ENCODE peak calls at places on chromosome 1, in eight cellular contexts. R, F, N, Z, K, U, P and E are unnamed samples. For H3K4me1, the result is how much of the 10 kb centered on the place peaks cover.

GRCh38 chr1:177701654-177702353 is 268.1 kb downstream of the SEC16B start:
- DNase-seq in K (no peak), N (no peak), P (no peak), Z (no peak), R (no peak), F (no peak), U (no peak), E (no peak)

GRCh38 chr1:219651993-219652392 is 39.1 kb upstream of the ZC3H11B start:
- DNase-seq in P (no peak), F (no peak), N (no peak), U (no peak), K (no peak), R (no peak), Z (peak), E (no peak)

GRCh38 chr1:15526021-15526489 is 593 bp upstream of the DNAJC16 start:
- DNase-seq in R (no peak), U (no peak), K (peak), P (no peak), F (no peak), Z (no peak), N (no peak), E (no peak)

GRCh38 chr1:183061194-183061593 is 38.0 kb downstream of the LAMC1 start:
- DNase-seq in F (no peak), Z (no peak), P (no peak), R (no peak), K (no peak), N (no peak), U (no peak), E (no peak)

GRCh38 chr1:43437031-43437973 is 16.4 kb downstream of the HYI start:
- DNase-seq in K (no peak), N (no peak), U (no peak), Z (no peak), F (no peak), P (no peak), R (no peak), E (peak)

GRCh38 chr1:51639694-51640093 is 22.8 kb downstream of the OSBPL9 start:
- DNase-seq in F (no peak), R (no peak), U (no peak), Z (no peak), P (no peak), K (no peak), N (no peak), E (no peak)

GRCh38 chr1:114340906-114341698 is 169.9 kb downstream of the TRIM33 start:
- DNase-seq in K (no peak), P (no peak), Z (no peak), N (no peak), F (no peak), U (no peak), R (no peak), E (no peak)

GRCh38 chr1:203556047-203556851 is 62.3 kb downstream of the OPTC start:
- DNase-seq in R (peak), P (no peak), U (no peak), N (peak), Z (peak), F (no peak), K (peak), E (peak)

GRCh38 chr1:181043025-181043880 is 9.5 kb downstream of the MR1 start:
- DNase-seq in F (no peak), R (no peak), K (peak), P (no peak), Z (no peak), N (no peak), U (peak), E (no peak)

GRCh38 chr1:181117648-181118449 is 29.3 kb downstream of the IER5 start:
- DNase-seq in P (peak), U (peak), Z (no peak), R (peak), K (no peak), F (no peak), N (peak), E (peak)

GRCh38 chr1:31793086-31793485 is 22.7 kb downstream of the SPOCD1 start:
- DNase-seq in U (no peak), P (no peak), R (no peak), Z (no peak), F (no peak), K (no peak), N (no peak), E (no peak)

GRCh38 chr1:116420417-116421200 is 47.6 kb downstream of the ATP1A1 start:
- DNase-seq in Z (no peak), N (no peak), R (peak), K (no peak), F (no peak), U (peak), P (no peak), E (no peak)

GRCh38 chr1:155082301-155082940 is 3.8 kb downstream of the EFNA3 start:
- DNase-seq in N (peak), R (no peak), U (no peak), Z (no peak), F (no peak), K (peak), P (no peak), E (peak)

GRCh38 chr1:178537445-178538090 is 24.7 kb downstream of the TEX35 start:
- DNase-seq in F (no peak), K (peak), Z (no peak), N (no peak), U (peak), P (peak), R (no peak), E (no peak)

GRCh38 chr1:15459771-15460719 is 3.5 kb downstream of the CELA2A start:
- DNase-seq in U (no peak), R (no peak), Z (peak), P (no peak), K (no peak), F (no peak), N (no peak), E (no peak)

GRCh38 chr1:193730017-193730416 is 543.6 kb upstream of the B3GALT2 start:
- DNase-seq in U (no peak), P (no peak), Z (peak), K (no peak), R (no peak), N (no peak), F (no peak), E (no peak)

GRCh38 chr1:34918609-34919561 is 10.6 kb downstream of the DLGAP3 start:
- DNase-seq in R (peak), U (no peak), P (no peak), F (no peak), N (peak), Z (no peak), K (no peak), E (peak)

GRCh38 chr1:224054611-224055010 is 59.3 kb upstream of the FBXO28 start:
- DNase-seq in Z (no peak), F (no peak), R (no peak), K (no peak), P (no peak), U (no peak), N (no peak), E (no peak)

GRCh38 chr1:10379676-10380075 is 19.2 kb upstream of the PGD start:
- DNase-seq in K (no peak), U (no peak), P (no peak), N (no peak), Z (no peak), R (no peak), F (no peak), E (no peak)

GRCh38 chr1:30001452-30002039 is 721.8 kb downstream of the MATN1 start:
- DNase-seq in R (peak), U (no peak), N (no peak), P (no peak), K (no peak), F (no peak), Z (no peak), E (peak)

GRCh38 chr1:238658766-238659165 is 727.6 kb upstream of the CHRM3 start:
- DNase-seq in Z (peak), P (no peak), U (peak), F (no peak), K (no peak), N (no peak), R (peak), E (no peak)

GRCh38 chr1:78229344-78229743 is 183.6 kb downstream of the GIPC2 start:
- DNase-seq in U (peak), P (no peak), K (no peak), F (no peak), Z (peak), R (no peak), N (no peak), E (no peak)

GRCh38 chr1:110339427-110340206 is 440 bp downstream of the RBM15 start:
- DNase-seq in N (peak), Z (peak), K (peak), R (peak), F (peak), U (peak), P (no peak), E (peak)

GRCh38 chr1:46820560-46821060 is 21.8 kb downstream of the CYP4B1 start:
- DNase-seq in P (no peak), F (no peak), Z (no peak), R (no peak), N (no peak), U (no peak), K (no peak), E (peak)

GRCh38 chr1:20663969-20664715 is 3.0 kb upstream of the DDOST start:
- DNase-seq in P (no peak), F (no peak), Z (no peak), K (no peak), R (no peak), N (no peak), U (no peak), E (peak)

GRCh38 chr1:71804140-71804539 is 478.2 kb downstream of the NEGR1 start:
- DNase-seq in N (no peak), Z (no peak), R (no peak), F (no peak), K (no peak), P (no peak), U (no peak), E (no peak)

GRCh38 chr1:234955107-234955731 is 173.4 kb downstream of the TOMM20 start:
- DNase-seq in P (no peak), N (no peak), K (peak), R (no peak), U (no peak), Z (peak), F (peak), E (no peak)

GRCh38 chr1:16612332-16613172 is 812 bp downstream of the NBPF1 start:
- DNase-seq in P (no peak), R (peak), K (peak), N (peak), Z (peak), F (peak), U (peak), E (peak)

GRCh38 chr1:66333463-66334232 is 200.3 kb upstream of the SGIP1 start:
- DNase-seq in F (peak), Z (no peak), P (no peak), U (no peak), R (peak), N (no peak), K (no peak), E (peak)

GRCh38 chr1:187491082-187491720 is 662.5 kb downstream of the PLA2G4A start:
- DNase-seq in Z (peak), U (peak), P (no peak), R (no peak), K (no peak), F (peak), N (no peak), E (no peak)

GRCh38 chr1:173255214-173255813 is 48.2 kb upstream of the TNFSF4 start:
- DNase-seq in N (peak), K (peak), U (peak), Z (peak), R (peak), P (peak), F (peak), E (peak)

GRCh38 chr1:90000934-90001676 is 6.2 kb downstream of the ZNF326 start:
- DNase-seq in N (no peak), F (no peak), K (no peak), Z (no peak), U (no peak), P (no peak), R (peak), E (no peak)

GRCh38 chr1:88194542-88194941 is 489.5 kb upstream of the PKN2 start:
- DNase-seq in K (no peak), U (no peak), Z (no peak), R (no peak), N (no peak), F (no peak), P (no peak), E (no peak)

GRCh38 chr1:7369866-7370265 is 401.2 kb upstream of the VAMP3 start:
- DNase-seq in Z (no peak), K (no peak), N (no peak), R (no peak), P (no peak), U (no peak), F (no peak), E (no peak)

GRCh38 chr1:229131243-229132105 is 139.4 kb upstream of the RAB4A start:
- DNase-seq in N (no peak), K (no peak), P (no peak), U (no peak), R (no peak), Z (no peak), F (no peak), E (no peak)

GRCh38 chr1:21308847-21309652 is 18.8 kb upstream of the ECE1 start:
- DNase-seq in F (no peak), P (no peak), Z (peak), K (no peak), U (peak), R (peak), N (peak), E (peak)

GRCh38 chr1:11045428-11046269 is 1.4 kb downstream of the MASP2 start:
- DNase-seq in P (no peak), K (no peak), F (no peak), N (peak), Z (no peak), R (peak), U (no peak), E (peak)

GRCh38 chr1:201144701-201145100 is 9.6 kb downstream of the TMEM9 start:
- DNase-seq in U (no peak), F (no peak), N (no peak), Z (no peak), P (no peak), R (no peak), K (no peak), E (no peak)

GRCh38 chr1:91611498-91611917 is 110.9 kb downstream of the CDC7 start:
- DNase-seq in K (peak), U (peak), F (no peak), R (peak), P (no peak), N (peak), Z (peak), E (peak)
- H3K9ac ChIP-seq in K (no peak), U (no peak), F (no peak), R (no peak), P (no peak), N (no peak), Z (no peak), E (no peak)

DNA sequence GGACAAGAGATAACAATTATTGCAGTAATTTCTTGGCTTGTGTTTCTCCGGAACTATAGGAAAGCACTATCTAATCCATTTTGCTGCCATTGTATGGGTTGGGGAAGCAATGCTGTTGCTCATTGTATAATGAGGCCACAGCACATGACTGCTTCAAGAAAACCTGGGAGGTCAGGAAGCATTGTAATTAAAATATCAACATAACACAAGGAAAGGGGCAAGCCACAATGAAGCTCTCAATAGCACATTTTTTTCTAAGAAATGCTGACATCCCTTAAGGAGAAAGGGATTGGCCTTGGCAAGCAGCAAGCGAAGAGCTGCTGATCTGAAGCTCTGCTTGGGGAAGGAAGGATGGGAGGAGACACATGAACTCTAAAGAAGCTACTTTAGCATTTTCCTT is 44.0 kb downstream of the PLPP3 start:
- DNase-seq in K (no peak), U (no peak), F (no peak), Z (no peak), N (no peak), P (no peak), R (peak), E (peak)
- H3K4me1 ChIP-seq in K (under half), U (under half), F (under half), Z (under half), N (under half), P (under half), R (under half), E (under half)

GRCh38 chr1:160679893-160680292 is 31.7 kb downstream of the CD48 start:
- DNase-seq in P (no peak), R (no peak), N (no peak), U (no peak), K (no peak), F (no peak), Z (no peak), E (no peak)

GRCh38 chr1:160681891-160682140 is 29.8 kb downstream of the CD48 start:
- DNase-seq in N (no peak), R (no peak), U (no peak), K (no peak), P (no peak), Z (no peak), F (no peak), E (no peak)

GRCh38 chr1:160682983-160683886 is 28.4 kb downstream of the CD48 start:
- DNase-seq in K (no peak), Z (no peak), F (no peak), U (no peak), R (no peak), P (no peak), N (no peak), E (no peak)

GRCh38 chr1:160680399-160680798 is 31.2 kb downstream of the CD48 start:
- DNase-seq in K (no peak), N (no peak), P (no peak), R (no peak), Z (no peak), F (no peak), U (no peak), E (no peak)

GRCh38 chr1:160681067-160681890 is 30.3 kb downstream of the CD48 start:
- DNase-seq in N (peak), K (peak), U (peak), P (peak), F (peak), R (peak), Z (peak), E (peak)
- H3K9ac ChIP-seq in N (no peak), K (no peak), U (no peak), P (no peak), F (no peak), R (peak), Z (no peak), E (no peak)

GRCh38 chr1:206716519-206717236 is 32.0 kb downstream of the MAPKAPK2 start:
- DNase-seq in K (no peak), N (no peak), Z (no peak), R (no peak), F (no peak), U (peak), P (no peak), E (no peak)
- H3K4me1 ChIP-seq in K (under half), N (under half), Z (under half), R (under half), F (under half), U (half or more), P (under half), E (under half)

DNA sequence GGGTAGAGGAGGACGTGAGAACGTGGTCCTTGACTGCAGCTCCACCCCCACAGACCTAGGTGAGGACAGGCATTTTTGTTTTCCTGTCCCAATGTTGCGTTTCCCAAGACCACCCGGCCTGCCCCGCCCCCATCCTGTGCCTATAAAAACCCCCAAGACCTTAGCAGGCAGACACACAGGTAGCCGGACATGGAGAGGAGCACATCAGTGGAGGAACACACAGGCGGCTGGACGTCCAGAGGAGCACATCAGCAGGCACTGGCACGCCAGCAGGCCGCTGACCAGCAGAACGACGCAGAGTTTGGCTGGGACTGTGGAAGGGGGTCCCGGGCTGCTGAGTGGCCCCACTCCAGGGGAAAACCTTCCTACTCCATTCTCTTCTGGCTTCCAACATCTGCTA is 12.7 kb upstream of the HMGCL start:
- DNase-seq in Z (no peak), N (no peak), P (no peak), U (no peak), F (no peak), K (no peak), R (peak), E (peak)
- H3K9ac ChIP-seq in Z (no peak), N (no peak), P (no peak), U (no peak), F (no peak), K (peak), R (peak), E (no peak)

DNA sequence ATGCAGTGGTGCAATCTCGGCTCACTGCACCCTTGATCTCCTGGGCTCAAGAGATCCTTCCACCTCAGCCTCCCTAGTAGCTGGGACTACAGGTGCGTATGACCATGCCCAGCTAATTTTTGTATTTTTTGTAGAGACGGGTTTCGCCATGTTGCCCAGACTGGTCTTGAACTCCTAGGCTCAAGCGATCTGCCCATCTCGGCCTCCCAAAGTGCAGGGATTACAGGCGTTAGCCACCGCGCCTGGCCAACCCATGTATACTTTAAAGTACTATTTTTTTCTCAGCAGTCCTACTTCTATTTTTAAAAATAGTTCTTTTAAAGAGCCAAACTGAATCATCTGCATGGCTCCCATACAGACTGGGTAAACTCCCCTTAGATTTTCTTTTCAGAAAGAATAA is 3.5 kb downstream of the STK40 start:
- DNase-seq in F (no peak), Z (no peak), U (no peak), N (no peak), P (no peak), K (no peak), R (no peak), E (no peak)
- H3K4me1 ChIP-seq in F (under half), Z (under half), U (under half), N (under half), P (under half), K (under half), R (under half), E (under half)

GRCh38 chr1:55604749-55605148 is 389.6 kb upstream of the USP24 start:
- DNase-seq in N (no peak), K (no peak), R (no peak), P (no peak), U (no peak), F (no peak), Z (no peak), E (no peak)
- H3K9ac ChIP-seq in N (no peak), K (no peak), R (no peak), P (no peak), U (no peak), F (no peak), Z (no peak), E (no peak)

GRCh38 chr1:247540536-247540935 is 4.3 kb upstream of the OR2C3 start:
- DNase-seq in N (no peak), P (no peak), K (no peak), U (no peak), R (no peak), F (no peak), Z (no peak), E (no peak)
- H3K4me1 ChIP-seq in N (under half), P (under half), K (under half), U (under half), R (under half), F (under half), Z (under half), E (under half)